ENCODE peak calls at places on chromosomes 7 and 10, in ten cellular contexts. Z is neural crest cell; V is naive thymus-derived CD8-positive, alpha-beta T cell; F is activated T-cell treated with anti-CD3 and anti-CD28 coated beads, Interleukin-2, amount 50 U/mL, for 72 hours; A is C1 segment of cervical spinal cord; J is left ventricle myocardium superior; X is NCI-H1436; O is HEK293T; I is stimulated activated CD4-positive, alpha-beta T cell treated with anti-CD3 and anti-CD28 coated beads, TNF-alpha, amount 100 ng/mL, for 48 hours; C is epithelial cell of esophagus. H is an unnamed sample.

GRCh38 chr10:97778452-97779302 is 6.9 kb upstream of the SFRP5 start:
- DNase-seq in Z (no peak), V (no peak), F (no peak), A (no peak), J (no peak), X (no peak), O (no peak), I (no peak), C (no peak), H (no peak)

GRCh38 chr10:50561816-50562215 is 61.9 kb downstream of the SGMS1 start:
- DNase-seq in Z (no peak), V (no peak), F (no peak), A (no peak), J (no peak), X (no peak), O (no peak), I (no peak), C (peak; percentile 49), H (peak; percentile 53)

GRCh38 chr10:113087082-113088029 is 137.3 kb downstream of the TCF7L2 start:
- DNase-seq in Z (no peak), V (no peak), F (no peak), A (no peak), J (no peak), X (no peak), O (no peak), I (no peak), C (peak; percentile 95), H (peak; percentile 76)

GRCh38 chr10:132884041-132884440 is 58.3 kb downstream of the CFAP46 start:
- DNase-seq in Z (no peak), V (no peak), F (no peak), A (no peak), J (peak; percentile 4), X (no peak), O (no peak), I (no peak), C (no peak), H (no peak)

GRCh38 chr10:94042814-94043175 is 49.1 kb downstream of the PLCE1 start:
- DNase-seq in Z (no peak), V (no peak), F (no peak), A (no peak), J (no peak), X (no peak), O (no peak), I (no peak), C (no peak), H (no peak)

GRCh38 chr10:100186253-100186780 is 488 bp upstream of the ERLIN1 start:
- DNase-seq in Z (no peak), V (no peak), F (no peak), A (no peak), J (peak; percentile 42), X (peak; percentile 24), O (peak; percentile 54), I (no peak), C (peak; percentile 49), H (peak; percentile 41)

GRCh38 chr7:3232228-3232627 is 68.8 kb upstream of the SDK1 start:
- DNase-seq in Z (no peak), V (no peak), F (no peak), A (no peak), J (no peak), X (no peak), O (no peak), I (no peak), C (no peak), H (no peak)

GRCh38 chr10:4894335-4894734 is 68.3 kb downstream of the AKR1E2 start:
- DNase-seq in Z (no peak), V (no peak), F (no peak), A (no peak), J (no peak), X (no peak), O (no peak), I (no peak), C (no peak), H (no peak)

GRCh38 chr10:29746080-29746797 is 111.5 kb upstream of the SVIL start:
- DNase-seq in Z (no peak), V (no peak), F (no peak), A (no peak), J (no peak), X (no peak), O (no peak), I (no peak), C (no peak), H (no peak)

GRCh38 chr10:7248148-7248547 is 162.7 kb downstream of the SFMBT2 start:
- DNase-seq in Z (no peak), V (no peak), F (no peak), A (no peak), J (no peak), X (no peak), O (no peak), I (no peak), C (no peak), H (no peak)

GRCh38 chr7:46752881-46753366 is 829.0 kb downstream of the TNS3 start:
- DNase-seq in Z (no peak), V (no peak), F (no peak), A (no peak), J (no peak), X (no peak), O (no peak), I (no peak), C (peak; percentile 86), H (no peak)

GRCh38 chr10:121106607-121107006 is 255.4 kb downstream of the WDR11 start:
- DNase-seq in Z (no peak), V (no peak), F (no peak), A (no peak), J (no peak), X (no peak), O (no peak), I (no peak), C (no peak), H (no peak)

GRCh38 chr7:16849295-16850148 is 32.3 kb downstream of the AGR3 start:
- DNase-seq in Z (no peak), V (no peak), F (no peak), A (no peak), J (no peak), X (no peak), O (no peak), I (no peak), C (no peak), H (no peak)

GRCh38 chr7:102463841-102464576 is 654 bp downstream of the ALKBH4 start:
- DNase-seq in Z (no peak), V (no peak), F (no peak), A (no peak), J (no peak), X (no peak), O (no peak), I (no peak), C (peak; percentile 14), H (no peak)